ENCODE peak calls at places on chromosome 11, in four cellular contexts. G is GF-D8, O is NB4, R is kidney. V is an unnamed sample.
A peak's percentile ranks its signal among the peaks of the same experiment; 100 is the strongest.

GRCh38 chr11:63874511-63874910 is 35.6 kb downstream of the MARK2 start:
- DNase-seq in O (no peak), R (no peak), G (no peak), V (no peak)

GRCh38 chr11:119332111-119332765 is 2.1 kb upstream of the RNF26 start:
- DNase-seq in R (no peak), G (no peak), O (no peak), V (no peak)

GRCh38 chr11:111792314-111792713 is 26.1 kb upstream of the PPP2R1B start:
- DNase-seq in O (no peak), R (no peak), G (no peak), V (no peak)

GRCh38 chr11:127632971-127633680 is 632.6 kb upstream of the KIRREL3 start:
- DNase-seq in R (no peak), G (no peak), O (no peak), V (no peak)

GRCh38 chr11:44028816-44029506 is 18.8 kb upstream of the ACCSL start:
- DNase-seq in O (no peak), R (no peak), G (no peak), V (no peak)

GRCh38 chr11:108966206-108966605 is 301.3 kb downstream of the DDX10 start:
- DNase-seq in G (no peak), O (no peak), R (no peak), V (no peak)

GRCh38 chr11:2137202-2138071 is 1.8 kb downstream of the IGF2 start:
- DNase-seq in G (no peak), R (peak; percentile 89), O (no peak), V (no peak)

GRCh38 chr11:20840341-20840740 is 171.0 kb downstream of the NELL1 start:
- DNase-seq in G (no peak), O (no peak), R (no peak), V (no peak)

GRCh38 chr11:131674051-131674755 is 303.8 kb downstream of the NTM start:
- DNase-seq in G (peak; percentile 79), R (no peak), O (peak; percentile 64), V (peak; percentile 84)

GRCh38 chr11:61193596-61193995 is 9.7 kb upstream of the PGA3 start:
- DNase-seq in O (no peak), R (no peak), G (no peak), V (no peak)

GRCh38 chr11:128205796-128206195 is 381.6 kb downstream of the ETS1 start:
- DNase-seq in G (no peak), O (no peak), R (no peak), V (no peak)

GRCh38 chr11:118834428-118835028 is 43.6 kb upstream of the DDX6 start:
- DNase-seq in R (no peak), O (peak; percentile 67), G (no peak), V (no peak)

GRCh38 chr11:129333873-129334272 is 41.8 kb upstream of the BARX2 start:
- DNase-seq in R (no peak), O (peak; percentile 26), G (no peak), V (no peak)

GRCh38 chr11:65378208-65378927 is 4.1 kb downstream of the SLC25A45 start:
- DNase-seq in R (no peak), G (peak; percentile 45), O (peak; percentile 83), V (no peak)

GRCh38 chr11:95660038-95660437 is 129.5 kb downstream of the FAM76B start:
- DNase-seq in G (no peak), O (no peak), R (no peak), V (no peak)

GRCh38 chr11:61960532-61960931 is 6.9 kb downstream of the FTH1 start:
- DNase-seq in R (no peak), G (no peak), O (no peak), V (peak; percentile 64)

GRCh38 chr11:105181100-105181499 is 41.5 kb upstream of the CARD18 start:
- DNase-seq in R (no peak), O (peak; percentile 42), G (no peak), V (no peak)

GRCh38 chr11:34468209-34468841 is 29.6 kb downstream of the CAT start:
- DNase-seq in G (peak; percentile 31), R (no peak), O (peak; percentile 76), V (no peak)

GRCh38 chr11:64472593-64473455 is 113.9 kb downstream of the RPS6KA4 start:
- DNase-seq in R (no peak), G (no peak), O (no peak), V (no peak)

GRCh38 chr11:66133216-66133775 is 63.2 kb downstream of the PACS1 start:
- DNase-seq in G (no peak), R (no peak), O (no peak), V (no peak)

GRCh38 chr11:119373917-119374631 is 7.4 kb downstream of the USP2 start:
- DNase-seq in O (peak; percentile 79), R (peak; percentile 82), G (peak; percentile 62), V (no peak)

GRCh38 chr11:107018902-107019493 is 722 bp upstream of the GUCY1A2 start:
- DNase-seq in G (no peak), R (peak; percentile 91), O (no peak), V (peak; percentile 66)

GRCh38 chr11:10388574-10388973 is 66.5 kb upstream of the AMPD3 start:
- DNase-seq in G (no peak), O (no peak), R (no peak), V (peak; percentile 77)

GRCh38 chr11:36931167-36931566 is 333.1 kb upstream of the RAG2 start:
- DNase-seq in G (no peak), O (no peak), R (no peak), V (no peak)

GRCh38 chr11:12091957-12092558 is 18.3 kb upstream of the MICAL2 start:
- DNase-seq in R (no peak), G (no peak), O (no peak), V (no peak)

GRCh38 chr11:35242412-35242811 is 103.4 kb downstream of the CD44 start:
- DNase-seq in G (no peak), R (no peak), O (no peak), V (no peak)

GRCh38 chr11:134802116-134802515 is 390.1 kb upstream of the B3GAT1 start:
- DNase-seq in O (no peak), G (no peak), R (no peak), V (no peak)

GRCh38 chr11:5992604-5993251 is 5.9 kb upstream of the OR52L1 start:
- DNase-seq in R (no peak), G (no peak), O (peak; percentile 26), V (no peak)

GRCh38 chr11:75280227-75280671 is 39.7 kb downstream of the TPBGL start:
- DNase-seq in R (peak; percentile 90), G (peak; percentile 4), O (peak; percentile 79), V (peak; percentile 89)

GRCh38 chr11:118318112-118319030 is 13.8 kb downstream of the CD3E start:
- DNase-seq in G (no peak), O (peak; percentile 30), R (no peak), V (no peak)